ENCODE peak calls at places on chromosomes 1 and 21, in ten cellular contexts. One of them, this sample, is unnamed.

GRCh38 chr1:202968895-202969295 is 1.8 kb upstream of the CYB5R1 start:
- DNase-seq in ovary: no peak
- DNase-seq in CD4-positive, CD25-positive, alpha-beta regulatory T cell: peak
- DNase-seq in stomach: peak
- DNase-seq in heart left ventricle: peak
- DNase-seq in CD8-positive, alpha-beta memory T cell: peak
- DNase-seq in upper lobe of right lung: no peak
- DNase-seq in lung: peak
- DNase-seq in naive thymus-derived CD4-positive, alpha-beta T cell: no peak
- DNase-seq in endodermal cell: peak
- DNase-seq in this sample: peak

GRCh38 chr1:1627261-1627841 is 4.6 kb upstream of the MMP23B start:
- DNase-seq in CD4-positive, CD25-positive, alpha-beta regulatory T cell: no peak
- DNase-seq in stomach: peak
- DNase-seq in upper lobe of right lung: no peak
- DNase-seq in lung: peak
- DNase-seq in ovary: peak
- DNase-seq in heart left ventricle: no peak
- DNase-seq in CD8-positive, alpha-beta memory T cell: no peak
- DNase-seq in naive thymus-derived CD4-positive, alpha-beta T cell: no peak
- DNase-seq in endodermal cell: peak
- DNase-seq in this sample: no peak

GRCh38 chr1:165831146-165831545 is 3.7 kb downstream of the UCK2 start:
- DNase-seq in upper lobe of right lung: no peak
- DNase-seq in heart left ventricle: no peak
- DNase-seq in stomach: no peak
- DNase-seq in ovary: no peak
- DNase-seq in CD4-positive, CD25-positive, alpha-beta regulatory T cell: no peak
- DNase-seq in naive thymus-derived CD4-positive, alpha-beta T cell: no peak
- DNase-seq in lung: no peak
- DNase-seq in CD8-positive, alpha-beta memory T cell: no peak
- DNase-seq in endodermal cell: no peak
- DNase-seq in this sample: no peak

GRCh38 chr1:20430355-20431290 is 55.4 kb downstream of the CAMK2N1 start:
- DNase-seq in endodermal cell: peak
- DNase-seq in CD8-positive, alpha-beta memory T cell: no peak
- DNase-seq in lung: no peak
- DNase-seq in CD4-positive, CD25-positive, alpha-beta regulatory T cell: peak
- DNase-seq in upper lobe of right lung: no peak
- DNase-seq in ovary: peak
- DNase-seq in naive thymus-derived CD4-positive, alpha-beta T cell: peak
- DNase-seq in heart left ventricle: no peak
- DNase-seq in stomach: no peak
- DNase-seq in this sample: no peak

GRCh38 chr1:199463521-199464127 is 563.9 kb upstream of the NR5A2 start:
- DNase-seq in CD4-positive, CD25-positive, alpha-beta regulatory T cell: no peak
- DNase-seq in CD8-positive, alpha-beta memory T cell: no peak
- DNase-seq in stomach: peak
- DNase-seq in naive thymus-derived CD4-positive, alpha-beta T cell: peak
- DNase-seq in ovary: no peak
- DNase-seq in endodermal cell: peak
- DNase-seq in lung: no peak
- DNase-seq in heart left ventricle: no peak
- DNase-seq in upper lobe of right lung: no peak
- DNase-seq in this sample: no peak

GRCh38 chr1:210938416-210938925 is 195.5 kb downstream of the KCNH1 start:
- DNase-seq in CD4-positive, CD25-positive, alpha-beta regulatory T cell: no peak
- DNase-seq in stomach: no peak
- DNase-seq in upper lobe of right lung: no peak
- DNase-seq in heart left ventricle: no peak
- DNase-seq in lung: no peak
- DNase-seq in endodermal cell: no peak
- DNase-seq in CD8-positive, alpha-beta memory T cell: no peak
- DNase-seq in ovary: no peak
- DNase-seq in naive thymus-derived CD4-positive, alpha-beta T cell: no peak
- DNase-seq in this sample: no peak

GRCh38 chr1:15942661-15943514 is 33.0 kb downstream of the ZBTB17 start:
- DNase-seq in ovary: no peak
- DNase-seq in endodermal cell: peak
- DNase-seq in CD8-positive, alpha-beta memory T cell: no peak
- DNase-seq in CD4-positive, CD25-positive, alpha-beta regulatory T cell: no peak
- DNase-seq in lung: no peak
- DNase-seq in naive thymus-derived CD4-positive, alpha-beta T cell: no peak
- DNase-seq in upper lobe of right lung: no peak
- DNase-seq in heart left ventricle: no peak
- DNase-seq in stomach: peak
- DNase-seq in this sample: no peak

GRCh38 chr1:185309566-185309965 is 7.5 kb downstream of the IVNS1ABP start:
- DNase-seq in endodermal cell: no peak
- DNase-seq in upper lobe of right lung: no peak
- DNase-seq in CD4-positive, CD25-positive, alpha-beta regulatory T cell: no peak
- DNase-seq in naive thymus-derived CD4-positive, alpha-beta T cell: no peak
- DNase-seq in stomach: peak
- DNase-seq in heart left ventricle: peak
- DNase-seq in CD8-positive, alpha-beta memory T cell: no peak
- DNase-seq in ovary: no peak
- DNase-seq in lung: no peak
- DNase-seq in this sample: no peak

GRCh38 chr1:45359882-45360513 is 19.8 kb upstream of the MUTYH start:
- DNase-seq in ovary: peak
- DNase-seq in upper lobe of right lung: no peak
- DNase-seq in lung: peak
- DNase-seq in stomach: peak
- DNase-seq in heart left ventricle: peak
- DNase-seq in CD4-positive, CD25-positive, alpha-beta regulatory T cell: peak
- DNase-seq in CD8-positive, alpha-beta memory T cell: peak
- DNase-seq in naive thymus-derived CD4-positive, alpha-beta T cell: no peak
- DNase-seq in endodermal cell: peak
- DNase-seq in this sample: peak

GRCh38 chr21:26385721-26386120 is 187.4 kb downstream of the CYYR1 start:
- DNase-seq in lung: no peak
- DNase-seq in upper lobe of right lung: no peak
- DNase-seq in CD4-positive, CD25-positive, alpha-beta regulatory T cell: no peak
- DNase-seq in CD8-positive, alpha-beta memory T cell: no peak
- DNase-seq in stomach: no peak
- DNase-seq in naive thymus-derived CD4-positive, alpha-beta T cell: no peak
- DNase-seq in endodermal cell: no peak
- DNase-seq in ovary: no peak
- DNase-seq in heart left ventricle: no peak
- DNase-seq in this sample: no peak

GRCh38 chr1:102100666-102101065 is 103.9 kb upstream of the OLFM3 start:
- DNase-seq in lung: no peak
- DNase-seq in endodermal cell: no peak
- DNase-seq in CD8-positive, alpha-beta memory T cell: no peak
- DNase-seq in heart left ventricle: no peak
- DNase-seq in CD4-positive, CD25-positive, alpha-beta regulatory T cell: no peak
- DNase-seq in ovary: no peak
- DNase-seq in upper lobe of right lung: no peak
- DNase-seq in naive thymus-derived CD4-positive, alpha-beta T cell: no peak
- DNase-seq in stomach: no peak
- DNase-seq in this sample: no peak

GRCh38 chr1:9297831-9298230 is 5.1 kb downstream of the SPSB1 start:
- DNase-seq in endodermal cell: no peak
- DNase-seq in heart left ventricle: no peak
- DNase-seq in lung: no peak
- DNase-seq in upper lobe of right lung: no peak
- DNase-seq in CD8-positive, alpha-beta memory T cell: no peak
- DNase-seq in ovary: no peak
- DNase-seq in stomach: no peak
- DNase-seq in CD4-positive, CD25-positive, alpha-beta regulatory T cell: no peak
- DNase-seq in naive thymus-derived CD4-positive, alpha-beta T cell: no peak
- DNase-seq in this sample: no peak

GRCh38 chr21:45514311-45515021 is 27.8 kb downstream of the SLC19A1 start:
- DNase-seq in heart left ventricle: no peak
- DNase-seq in CD8-positive, alpha-beta memory T cell: no peak
- DNase-seq in stomach: no peak
- DNase-seq in ovary: peak
- DNase-seq in naive thymus-derived CD4-positive, alpha-beta T cell: no peak
- DNase-seq in endodermal cell: peak
- DNase-seq in upper lobe of right lung: peak
- DNase-seq in lung: no peak
- DNase-seq in CD4-positive, CD25-positive, alpha-beta regulatory T cell: no peak
- DNase-seq in this sample: no peak

GRCh38 chr21:45517249-45518065 is 24.8 kb downstream of the SLC19A1 start:
- DNase-seq in ovary: no peak
- DNase-seq in endodermal cell: peak
- DNase-seq in CD4-positive, CD25-positive, alpha-beta regulatory T cell: peak
- DNase-seq in upper lobe of right lung: peak
- DNase-seq in heart left ventricle: no peak
- DNase-seq in stomach: no peak
- DNase-seq in CD8-positive, alpha-beta memory T cell: no peak
- DNase-seq in lung: no peak
- DNase-seq in naive thymus-derived CD4-positive, alpha-beta T cell: no peak
- DNase-seq in this sample: peak

GRCh38 chr21:45516671-45517151 is 25.5 kb downstream of the SLC19A1 start:
- DNase-seq in stomach: no peak
- DNase-seq in CD8-positive, alpha-beta memory T cell: no peak
- DNase-seq in CD4-positive, CD25-positive, alpha-beta regulatory T cell: no peak
- DNase-seq in lung: no peak
- DNase-seq in upper lobe of right lung: peak
- DNase-seq in naive thymus-derived CD4-positive, alpha-beta T cell: no peak
- DNase-seq in ovary: no peak
- DNase-seq in endodermal cell: peak
- DNase-seq in heart left ventricle: no peak
- DNase-seq in this sample: no peak

GRCh38 chr21:45515241-45516061 is 26.8 kb downstream of the SLC19A1 start:
- DNase-seq in lung: no peak
- DNase-seq in ovary: peak
- DNase-seq in heart left ventricle: no peak
- DNase-seq in CD4-positive, CD25-positive, alpha-beta regulatory T cell: no peak
- DNase-seq in naive thymus-derived CD4-positive, alpha-beta T cell: no peak
- DNase-seq in CD8-positive, alpha-beta memory T cell: no peak
- DNase-seq in endodermal cell: peak
- DNase-seq in upper lobe of right lung: peak
- DNase-seq in stomach: no peak
- DNase-seq in this sample: no peak

GRCh38 chr21:45516071-45516670 is 26.1 kb downstream of the SLC19A1 start:
- DNase-seq in lung: no peak
- DNase-seq in CD4-positive, CD25-positive, alpha-beta regulatory T cell: no peak
- DNase-seq in stomach: no peak
- DNase-seq in CD8-positive, alpha-beta memory T cell: no peak
- DNase-seq in upper lobe of right lung: peak
- DNase-seq in naive thymus-derived CD4-positive, alpha-beta T cell: no peak
- DNase-seq in heart left ventricle: no peak
- DNase-seq in endodermal cell: peak
- DNase-seq in ovary: peak
- DNase-seq in this sample: no peak
- H3K27ac ChIP-seq in lung: no peak
- H3K27ac ChIP-seq in CD4-positive, CD25-positive, alpha-beta regulatory T cell: no peak
- H3K27ac ChIP-seq in stomach: peak
- H3K27ac ChIP-seq in CD8-positive, alpha-beta memory T cell: no peak
- H3K27ac ChIP-seq in upper lobe of right lung: no peak
- H3K27ac ChIP-seq in naive thymus-derived CD4-positive, alpha-beta T cell: no peak
- H3K27ac ChIP-seq in heart left ventricle: no peak
- H3K27ac ChIP-seq in endodermal cell: no peak
- H3K27ac ChIP-seq in ovary: no peak
- H3K27ac ChIP-seq in this sample: no peak

GRCh38 chr21:34198232-34199120 is 125.1 kb downstream of the MRPS6 start:
- DNase-seq in CD8-positive, alpha-beta memory T cell: peak
- DNase-seq in stomach: no peak
- DNase-seq in upper lobe of right lung: no peak
- DNase-seq in CD4-positive, CD25-positive, alpha-beta regulatory T cell: peak
- DNase-seq in heart left ventricle: no peak
- DNase-seq in endodermal cell: no peak
- DNase-seq in lung: no peak
- DNase-seq in ovary: no peak
- DNase-seq in naive thymus-derived CD4-positive, alpha-beta T cell: peak
- DNase-seq in this sample: no peak
- H3K27ac ChIP-seq in CD8-positive, alpha-beta memory T cell: no peak
- H3K27ac ChIP-seq in stomach: peak
- H3K27ac ChIP-seq in upper lobe of right lung: peak
- H3K27ac ChIP-seq in CD4-positive, CD25-positive, alpha-beta regulatory T cell: peak
- H3K27ac ChIP-seq in heart left ventricle: no peak
- H3K27ac ChIP-seq in endodermal cell: no peak
- H3K27ac ChIP-seq in lung: no peak
- H3K27ac ChIP-seq in ovary: no peak
- H3K27ac ChIP-seq in naive thymus-derived CD4-positive, alpha-beta T cell: peak
- H3K27ac ChIP-seq in this sample: peak

DNA sequence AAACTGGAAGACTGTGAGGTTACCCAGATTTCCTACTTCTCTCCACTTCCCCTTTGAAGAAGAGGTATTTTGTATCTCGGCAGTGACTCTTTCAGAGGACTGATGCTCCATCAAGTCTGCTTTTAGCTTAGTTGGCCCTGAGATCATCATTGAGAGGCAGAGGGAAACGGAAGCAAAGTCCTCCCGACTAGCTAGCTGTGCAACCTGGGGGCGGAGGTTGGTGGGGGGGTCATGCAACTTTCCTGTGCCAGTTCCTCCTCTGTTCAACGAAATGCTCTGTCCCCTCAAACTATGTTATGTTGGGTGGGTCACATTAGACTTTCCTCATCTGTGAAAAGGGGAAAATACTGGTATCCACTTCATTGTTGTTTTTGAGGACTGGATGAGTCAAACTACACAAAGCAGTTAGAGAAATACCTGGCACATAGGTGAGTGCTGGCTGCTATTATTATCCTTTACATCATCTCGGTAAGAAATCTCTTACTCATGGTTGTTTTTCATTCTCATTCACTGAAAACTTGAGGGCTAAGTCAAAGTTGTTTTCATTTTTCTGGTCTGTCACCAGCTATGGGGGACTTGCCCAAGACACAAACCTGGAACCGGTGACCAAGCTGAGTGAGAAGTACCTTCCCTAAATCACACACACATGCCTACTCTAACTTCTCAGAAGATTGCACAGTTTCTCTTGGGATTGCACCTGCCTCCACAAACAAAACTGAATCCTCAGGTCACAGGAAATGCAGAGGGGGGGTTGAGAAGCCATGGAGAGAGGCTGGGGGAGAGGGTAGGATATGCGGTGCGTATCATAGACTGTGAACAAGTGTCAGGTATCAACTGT is 83.3 kb downstream of the ABCA4 start:
- DNase-seq in ovary: no peak
- DNase-seq in stomach: no peak
- DNase-seq in heart left ventricle: no peak
- DNase-seq in CD4-positive, CD25-positive, alpha-beta regulatory T cell: no peak
- DNase-seq in endodermal cell: no peak
- DNase-seq in lung: no peak
- DNase-seq in naive thymus-derived CD4-positive, alpha-beta T cell: no peak
- DNase-seq in upper lobe of right lung: no peak
- DNase-seq in CD8-positive, alpha-beta memory T cell: no peak
- DNase-seq in this sample: no peak
- H3K27ac ChIP-seq in ovary: no peak
- H3K27ac ChIP-seq in stomach: no peak
- H3K27ac ChIP-seq in heart left ventricle: peak
- H3K27ac ChIP-seq in CD4-positive, CD25-positive, alpha-beta regulatory T cell: no peak
- H3K27ac ChIP-seq in endodermal cell: no peak
- H3K27ac ChIP-seq in lung: no peak
- H3K27ac ChIP-seq in naive thymus-derived CD4-positive, alpha-beta T cell: no peak
- H3K27ac ChIP-seq in upper lobe of right lung: no peak
- H3K27ac ChIP-seq in CD8-positive, alpha-beta memory T cell: no peak
- H3K27ac ChIP-seq in this sample: no peak

DNA sequence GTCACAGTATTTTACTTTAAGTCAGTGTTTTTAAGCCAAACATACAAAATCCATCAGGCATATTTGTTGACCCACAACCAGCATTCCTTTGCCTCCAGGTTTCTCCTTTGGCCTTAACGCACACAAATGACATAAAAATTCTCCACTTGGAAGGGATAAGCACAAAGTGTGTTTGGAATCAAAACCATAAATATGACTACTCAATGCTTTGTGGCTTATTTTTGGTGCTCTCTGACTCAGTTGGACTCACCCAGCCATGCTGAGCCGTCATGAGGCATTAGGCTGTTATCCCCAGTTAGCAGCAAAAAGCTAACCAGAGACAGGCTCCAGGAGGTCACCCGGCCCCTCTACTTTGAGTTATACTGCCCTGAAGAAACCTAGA is 948 bp downstream of the PRUNE1 start:
- DNase-seq in stomach: no peak
- DNase-seq in lung: no peak
- DNase-seq in upper lobe of right lung: no peak
- DNase-seq in endodermal cell: no peak
- DNase-seq in naive thymus-derived CD4-positive, alpha-beta T cell: no peak
- DNase-seq in ovary: no peak
- DNase-seq in heart left ventricle: no peak
- DNase-seq in CD4-positive, CD25-positive, alpha-beta regulatory T cell: no peak
- DNase-seq in CD8-positive, alpha-beta memory T cell: no peak
- DNase-seq in this sample: no peak
- H3K27ac ChIP-seq in stomach: peak
- H3K27ac ChIP-seq in lung: peak
- H3K27ac ChIP-seq in upper lobe of right lung: peak
- H3K27ac ChIP-seq in endodermal cell: no peak
- H3K27ac ChIP-seq in naive thymus-derived CD4-positive, alpha-beta T cell: peak
- H3K27ac ChIP-seq in ovary: no peak
- H3K27ac ChIP-seq in heart left ventricle: peak
- H3K27ac ChIP-seq in CD4-positive, CD25-positive, alpha-beta regulatory T cell: peak
- H3K27ac ChIP-seq in CD8-positive, alpha-beta memory T cell: peak
- H3K27ac ChIP-seq in this sample: peak

This sample was measured in ascending aorta.